ENCODE peak calls at places on chromosomes 16 and 17, in eight cellular contexts. Q is vagina, O is HCT116, K is transverse colon, F is stomach, S is sigmoid colon, T is H1, U is esophagus muscularis mucosa. P is an unnamed sample.

GRCh38 chr17:76480676-76481075 is 13.3 kb downstream of the AANAT start:
- DNase-seq in U (no peak), T (no peak), F (no peak), S (peak; percentile 68), Q (no peak), K (no peak), O (no peak), P (no peak)

GRCh38 chr17:37605813-37606505 is 3.3 kb downstream of the SYNRG start:
- DNase-seq in Q (no peak), U (no peak), T (no peak), K (peak; percentile 26), F (no peak), O (no peak), S (no peak), P (no peak)

GRCh38 chr16:88533381-88533831 is 36.8 kb upstream of the ZC3H18 start:
- DNase-seq in O (no peak), T (no peak), U (no peak), S (no peak), F (no peak), K (no peak), Q (no peak), P (no peak)

GRCh38 chr16:17633146-17633966 is 162.6 kb upstream of the XYLT1 start:
- DNase-seq in F (no peak), Q (no peak), T (no peak), S (no peak), K (no peak), O (no peak), U (no peak), P (no peak)

GRCh38 chr17:14302421-14303099 is 1.7 kb downstream of the HS3ST3B1 start:
- DNase-seq in O (peak; percentile 41), F (peak; percentile 90), S (peak; percentile 86), K (peak; percentile 81), T (peak; percentile 86), Q (peak; percentile 88), U (peak; percentile 95), P (peak; percentile 98)

GRCh38 chr17:67452681-67453554 is 75.8 kb downstream of the PITPNC1 start:
- DNase-seq in K (no peak), S (no peak), Q (no peak), T (no peak), U (no peak), F (no peak), O (no peak), P (no peak)

GRCh38 chr17:2146132-2146871 is 91.4 kb downstream of the HIC1 start:
- DNase-seq in O (no peak), Q (no peak), K (no peak), F (no peak), S (no peak), U (no peak), T (no peak), P (no peak)

GRCh38 chr17:8162232-8162996 is at the start of gene VAMP2:
- DNase-seq in F (peak; percentile 86), O (no peak), U (no peak), S (peak; percentile 92), T (no peak), Q (no peak), K (peak; percentile 85), P (peak; percentile 96)

GRCh38 chr16:35639233-35640205 is 2180.1 kb downstream of the TP53TG3F start:
- DNase-seq in T (no peak), U (peak; percentile 90), K (no peak), F (no peak), O (no peak), Q (peak; percentile 9), S (no peak), P (no peak)

GRCh38 chr16:35637683-35638082 is 2178.3 kb downstream of the TP53TG3F start:
- DNase-seq in S (no peak), O (no peak), U (no peak), Q (peak; percentile 72), F (no peak), K (no peak), T (no peak), P (no peak)

GRCh38 chr16:35631261-35631945 is 2172.0 kb downstream of the TP53TG3F start:
- DNase-seq in K (no peak), U (peak; percentile 45), Q (peak; percentile 37), T (no peak), S (no peak), O (no peak), F (no peak), P (no peak)

GRCh38 chr16:35642322-35642835 is 2183.0 kb downstream of the TP53TG3F start:
- DNase-seq in K (no peak), Q (peak; percentile 61), T (no peak), U (peak; percentile 85), F (no peak), O (no peak), S (no peak), P (no peak)

GRCh38 chr16:35636831-35637230 is 2177.4 kb downstream of the TP53TG3F start:
- DNase-seq in K (no peak), F (no peak), O (no peak), S (no peak), Q (peak; percentile 79), U (no peak), T (no peak), P (no peak)
- H3K9me3 ChIP-seq in K (no peaks in the 10 kb centered on the region), F (peaks cover 16% of the 10 kb centered on the region), O (no peaks in the 10 kb centered on the region), S (no peaks in the 10 kb centered on the region), Q (no peaks in the 10 kb centered on the region), U (no peaks in the 10 kb centered on the region), T (peaks cover 72% of the 10 kb centered on the region), P (peaks cover 79% of the 10 kb centered on the region)

GRCh38 chr17:49393491-49394255 is 21.0 kb downstream of the PHB1 start:
- DNase-seq in Q (no peak), K (no peak), F (no peak), T (no peak), O (no peak), S (no peak), U (no peak), P (no peak)
- TF ChIP-seq POLR2AphosphoS5 in Q (no peak), K (no peak), F (no peak), T (no peak), O (no peak), S (no peak), U (no peak), P (no peak)

GRCh38 chr16:65098916-65099315 is 22.9 kb downstream of the CDH11 start:
- DNase-seq in O (no peak), F (no peak), K (no peak), U (peak; percentile 19), Q (no peak), T (no peak), S (no peak), P (no peak)
- H3K9me3 ChIP-seq in O (peaks cover 6% of the 10 kb centered on the region), F (no peaks in the 10 kb centered on the region), K (no peaks in the 10 kb centered on the region), U (no peaks in the 10 kb centered on the region), Q (no peaks in the 10 kb centered on the region), T (no peaks in the 10 kb centered on the region), S (no peaks in the 10 kb centered on the region), P (no peaks in the 10 kb centered on the region)

GRCh38 chr16:78002915-78003538 is 19.3 kb upstream of the CLEC3A start:
- DNase-seq in F (peak; percentile 73), O (peak; percentile 91), T (peak; percentile 97), S (peak; percentile 93), U (peak; percentile 93), Q (no peak), K (peak; percentile 79), P (peak; percentile 83)
- TF ChIP-seq POLR2AphosphoS5 in F (no peak), O (no peak), T (no peak), S (no peak), U (peak; percentile 30), Q (peak; percentile 20), K (no peak), P (no peak)

DNA sequence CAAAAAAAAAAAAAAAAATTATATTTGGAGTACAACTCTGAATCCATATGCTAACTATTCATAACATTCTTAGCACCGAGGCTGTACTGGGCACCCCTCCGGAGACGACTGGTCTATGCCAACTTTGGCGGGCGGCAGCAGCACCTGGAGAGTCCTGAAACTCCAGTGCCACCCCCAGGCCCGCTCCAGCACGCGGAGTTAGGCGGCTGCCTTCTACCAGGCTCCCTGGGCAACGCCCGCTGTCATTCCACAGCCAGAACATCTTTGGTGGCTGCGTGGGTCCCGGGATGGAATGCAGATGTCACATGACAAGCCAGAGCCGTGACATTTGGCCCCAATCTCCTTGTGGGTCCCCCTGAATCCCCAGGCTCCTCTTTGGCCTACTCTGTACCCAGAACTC is 6.2 kb downstream of the TIMP2 start:
- DNase-seq in K (no peak), F (no peak), U (no peak), S (no peak), T (no peak), O (no peak), Q (no peak), P (no peak)
- H3K9me3 ChIP-seq in K (no peaks in the 10 kb centered on the region), F (no peaks in the 10 kb centered on the region), U (no peaks in the 10 kb centered on the region), S (no peaks in the 10 kb centered on the region), T (no peaks in the 10 kb centered on the region), O (no peaks in the 10 kb centered on the region), Q (no peaks in the 10 kb centered on the region), P (no peaks in the 10 kb centered on the region)

GRCh38 chr16:892006-892405 is 78.8 kb downstream of the LMF1 start:
- DNase-seq in U (no peak), K (no peak), O (no peak), Q (no peak), T (no peak), S (no peak), F (no peak), P (no peak)
- TF ChIP-seq POLR2AphosphoS5 in U (no peak), K (no peak), O (no peak), Q (no peak), T (no peak), S (no peak), F (no peak), P (no peak)